ENCODE peak calls at places on chromosomes 2 and 18, in five cellular contexts. G, Y, O, U and L are unnamed samples. For H3K9me3, the result is how much of the 10 kb centered on the place peaks cover.

GRCh38 chr2:41782306-41783158 is 265.3 kb upstream of the PKDCC start:
- DNase-seq in G (peak), Y (no peak), O (no peak), U (no peak), L (no peak)

GRCh38 chr2:9703085-9703641 is 72.4 kb upstream of the YWHAQ start:
- DNase-seq in G (no peak), Y (no peak), O (peak), U (peak), L (no peak)

GRCh38 chr18:57533399-57533884 is 53.1 kb downstream of the FECH start:
- DNase-seq in G (no peak), Y (no peak), O (no peak), U (no peak), L (no peak)

GRCh38 chr18:3720818-3721545 is 271.0 kb downstream of the TGIF1 start:
- DNase-seq in G (no peak), Y (no peak), O (no peak), U (no peak), L (no peak)

GRCh38 chr18:63758616-63759015 is 16.6 kb upstream of the SERPINB7 start:
- DNase-seq in G (no peak), Y (no peak), O (no peak), U (no peak), L (no peak)

GRCh38 chr18:8508320-8508719 is 100.9 kb upstream of the RAB12 start:
- DNase-seq in G (no peak), Y (no peak), O (no peak), U (no peak), L (no peak)

GRCh38 chr2:215324811-215325210 is 13.0 kb downstream of the ATIC start:
- DNase-seq in G (no peak), Y (no peak), O (no peak), U (no peak), L (no peak)

GRCh38 chr2:96665083-96665569 is 22.6 kb downstream of the FER1L5 start:
- DNase-seq in G (peak), Y (no peak), O (no peak), U (peak), L (no peak)

GRCh38 chr18:41265047-41265446 is 690.0 kb upstream of the PIK3C3 start:
- DNase-seq in G (peak), Y (no peak), O (no peak), U (no peak), L (no peak)

GRCh38 chr18:64273724-64274123 is 124.8 kb upstream of the LINC00305 start:
- DNase-seq in G (no peak), Y (no peak), O (no peak), U (no peak), L (no peak)

GRCh38 chr2:15941483-15941853 is 1.1 kb downstream of the MYCN start:
- DNase-seq in G (no peak), Y (peak), O (no peak), U (no peak), L (no peak)

GRCh38 chr18:10378688-10379465 is 75.6 kb upstream of the APCDD1 start:
- DNase-seq in G (peak), Y (no peak), O (no peak), U (no peak), L (no peak)

GRCh38 chr18:69622192-69622591 is 221.5 kb downstream of the DOK6 start:
- DNase-seq in G (no peak), Y (no peak), O (no peak), U (no peak), L (no peak)

GRCh38 chr18:50981381-50981780 is 13.5 kb downstream of the ELAC1 start:
- DNase-seq in G (no peak), Y (no peak), O (no peak), U (no peak), L (no peak)

GRCh38 chr18:50986360-50987087 is 18.7 kb downstream of the ELAC1 start:
- DNase-seq in G (no peak), Y (no peak), O (no peak), U (no peak), L (no peak)

GRCh38 chr18:50982086-50982801 is 14.4 kb downstream of the ELAC1 start:
- DNase-seq in G (no peak), Y (no peak), O (no peak), U (no peak), L (peak)

GRCh38 chr18:50987261-50987660 is 19.4 kb downstream of the ELAC1 start:
- DNase-seq in G (no peak), Y (no peak), O (no peak), U (no peak), L (no peak)

GRCh38 chr18:50982802-50983179 is 15.0 kb downstream of the ELAC1 start:
- DNase-seq in G (no peak), Y (no peak), O (no peak), U (no peak), L (no peak)
- H3K9me3 ChIP-seq in G (under half), Y (under half), O (under half), U (under half), L (under half)

GRCh38 chr2:144496067-144496466 is 23.9 kb downstream of the ZEB2 start:
- DNase-seq in G (peak), Y (no peak), O (no peak), U (no peak), L (no peak)
- H3K4me3 ChIP-seq in G (no peak), Y (no peak), O (no peak), U (no peak), L (no peak)

GRCh38 chr2:2558476-2558875 is 227.4 kb upstream of the MYT1L start:
- DNase-seq in G (no peak), Y (no peak), O (no peak), U (no peak), L (no peak)

GRCh38 chr2:2563309-2563860 is 232.3 kb upstream of the MYT1L start:
- DNase-seq in G (no peak), Y (no peak), O (no peak), U (no peak), L (no peak)

GRCh38 chr2:2562867-2563266 is 231.8 kb upstream of the MYT1L start:
- DNase-seq in G (no peak), Y (no peak), O (no peak), U (no peak), L (no peak)

GRCh38 chr2:2561346-2562095 is 230.4 kb upstream of the MYT1L start:
- DNase-seq in G (no peak), Y (no peak), O (no peak), U (no peak), L (no peak)

GRCh38 chr2:2560374-2561015 is 229.4 kb upstream of the MYT1L start:
- DNase-seq in G (no peak), Y (no peak), O (no peak), U (no peak), L (no peak)
- H3K9me3 ChIP-seq in G (under half), Y (under half), O (under half), U (under half), L (under half)

GRCh38 chr2:8692783-8693768 is 11.2 kb downstream of the ID2 start:
- DNase-seq in G (peak), Y (peak), O (no peak), U (peak), L (peak)
- H3K4me3 ChIP-seq in G (no peak), Y (peak), O (no peak), U (no peak), L (no peak)